ENCODE peak calls at places on chromosomes 7 and 10, in six cellular contexts. W, I, N, E, S and X are unnamed samples.
A peak's percentile ranks its signal among the peaks of the same experiment; 100 is the strongest.

GRCh38 chr7:27156901-27157716 is 634 bp upstream of the HOXA7 start:
- DNase-seq in W (no peak), I (no peak), N (no peak), E (no peak), S (no peak), X (no peak)

GRCh38 chr7:749121-749520 is 22.0 kb upstream of the PRKAR1B start:
- DNase-seq in W (no peak), I (no peak), N (no peak), E (no peak), S (no peak), X (no peak)

GRCh38 chr10:6985644-6986043 is 405.6 kb upstream of the PRKCQ start:
- DNase-seq in W (no peak), I (no peak), N (no peak), E (no peak), S (no peak), X (no peak)

GRCh38 chr7:143979359-143979758 is 20.8 kb upstream of the OR6B1 start:
- DNase-seq in W (no peak), I (peak; percentile 35), N (no peak), E (no peak), S (no peak), X (no peak)

GRCh38 chr10:102646610-102647432 is 2.5 kb downstream of the TRIM8 start:
- DNase-seq in W (no peak), I (no peak), N (no peak), E (peak; percentile 32), S (no peak), X (peak; percentile 87)

GRCh38 chr10:37865957-37866671 is 8.7 kb upstream of the ZNF248 start:
- DNase-seq in W (no peak), I (no peak), N (no peak), E (no peak), S (no peak), X (no peak)

GRCh38 chr7:95636140-95636539 is 39.8 kb upstream of the PDK4 start:
- DNase-seq in W (peak; percentile 6), I (no peak), N (no peak), E (peak; percentile 28), S (no peak), X (no peak)

GRCh38 chr10:24383681-24384106 is 174.8 kb downstream of the KIAA1217 start:
- DNase-seq in W (peak; percentile 92), I (peak; percentile 63), N (peak; percentile 80), E (peak; percentile 81), S (peak; percentile 86), X (no peak)

GRCh38 chr10:63670291-63670898 is 149.2 kb downstream of the REEP3 start:
- DNase-seq in W (peak; percentile 58), I (no peak), N (no peak), E (no peak), S (no peak), X (no peak)

GRCh38 chr7:68444042-68444441 is 1154.2 kb upstream of the AUTS2 start:
- DNase-seq in W (no peak), I (no peak), N (no peak), E (no peak), S (no peak), X (no peak)

GRCh38 chr10:46091080-46091833 is 45.2 kb upstream of the MSMB start:
- DNase-seq in W (no peak), I (no peak), N (no peak), E (no peak), S (no peak), X (no peak)

GRCh38 chr7:13144622-13145021 is 457.2 kb downstream of the ARL4A start:
- DNase-seq in W (no peak), I (no peak), N (no peak), E (no peak), S (no peak), X (no peak)

DNA sequence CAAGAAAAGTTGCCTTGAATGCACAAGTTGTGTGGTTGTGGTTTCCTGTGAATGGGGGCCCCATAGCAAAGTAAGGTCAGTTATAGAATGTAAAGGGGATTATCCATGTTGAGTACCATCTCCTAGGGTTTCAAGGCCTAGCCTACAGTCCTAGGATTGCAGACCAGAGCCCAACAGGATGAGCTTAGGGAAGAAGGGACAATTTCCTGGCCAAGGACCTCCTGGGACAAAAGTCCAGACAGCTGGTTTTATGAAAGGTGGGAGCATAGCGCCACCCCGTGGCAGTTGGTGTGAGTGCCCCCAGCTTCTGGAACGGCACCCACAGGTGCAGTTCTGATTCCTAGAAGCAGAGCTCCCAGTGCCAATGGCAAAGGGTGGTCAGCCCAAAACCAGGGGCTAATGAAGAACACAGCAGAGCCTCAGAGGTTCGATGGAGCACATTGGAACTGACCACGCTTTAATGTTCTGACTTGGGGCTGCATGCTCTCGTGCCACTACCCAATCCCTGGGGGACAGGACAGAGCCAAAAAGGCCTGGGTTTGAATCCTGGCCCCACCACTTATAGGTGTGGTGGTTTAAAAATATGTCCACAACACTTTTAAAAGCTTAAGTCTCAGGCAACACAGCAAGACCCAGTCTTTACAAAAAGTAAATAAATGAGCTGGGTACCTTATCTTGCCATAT is 25.8 kb upstream of the TMEM120A start:
- DNase-seq in W (peak; percentile 84), I (peak; percentile 69), N (peak; percentile 85), E (peak; percentile 47), S (peak; percentile 34), X (peak; percentile 64)
- TF ChIP-seq REST in W (no peak), I (no peak), N (no peak), E (no peak), S (no peak), X (no peak)

DNA sequence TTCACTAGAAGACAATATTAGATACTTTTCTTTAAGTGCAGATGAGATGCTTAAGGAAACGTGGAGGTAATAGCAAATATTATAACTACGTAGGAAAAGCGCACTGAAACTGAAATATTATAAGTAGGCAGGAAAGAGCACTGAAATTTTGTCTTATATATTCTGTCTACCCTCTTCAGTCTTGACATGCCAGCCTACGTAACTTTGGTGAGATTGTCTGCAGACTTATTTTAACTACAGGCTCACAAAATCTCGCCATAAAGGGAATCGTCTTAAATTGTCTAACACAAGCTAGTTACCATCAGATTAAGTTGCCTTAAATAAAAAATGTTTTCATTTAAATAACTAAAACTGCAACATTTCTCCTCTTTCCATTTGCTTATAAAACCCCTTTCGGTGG is 280.1 kb upstream of the PTER start:
- DNase-seq in W (no peak), I (no peak), N (no peak), E (no peak), S (no peak), X (no peak)
- H3K4me3 ChIP-seq in W (no peak overlapping the region), I (no peak overlapping the region), N (no peak overlapping the region), E (no peak overlapping the region), S (no peak overlapping the region), X (no peak overlapping the region)

GRCh38 chr7:155355745-155356144 is 58.1 kb downstream of the INSIG1 start:
- DNase-seq in W (no peak), I (no peak), N (no peak), E (no peak), S (no peak), X (no peak)
- H3K27me3 ChIP-seq in W (no peaks in the 10 kb centered on the region), I (peaks cover 4% of the 10 kb centered on the region), N (peaks cover 51% of the 10 kb centered on the region), E (peaks cover 8% of the 10 kb centered on the region), S (no peaks in the 10 kb centered on the region), X (no peaks in the 10 kb centered on the region)

GRCh38 chr10:128324058-128324457 is 197.8 kb upstream of the MKI67 start:
- DNase-seq in W (peak; percentile 66), I (peak; percentile 18), N (peak; percentile 24), E (no peak), S (no peak), X (no peak)
- TF ChIP-seq REST in W (no peak), I (no peak), N (no peak), E (no peak), S (no peak), X (no peak)

GRCh38 chr7:2445898-2446555 is 30.2 kb downstream of the GRIFIN start:
- DNase-seq in W (no peak), I (no peak), N (no peak), E (no peak), S (no peak), X (no peak)
- H3K4me3 ChIP-seq in W (no peak overlapping the region), I (no peak overlapping the region), N (no peak overlapping the region), E (no peak overlapping the region), S (no peak overlapping the region), X (no peak overlapping the region)

GRCh38 chr10:1712314-1712713 is 25.0 kb downstream of the ADARB2 start:
- DNase-seq in W (no peak), I (no peak), N (no peak), E (no peak), S (no peak), X (no peak)
- H3K27me3 ChIP-seq in W (no peaks in the 10 kb centered on the region), I (no peaks in the 10 kb centered on the region), N (peaks cover 4% of the 10 kb centered on the region), E (no peaks in the 10 kb centered on the region), S (no peaks in the 10 kb centered on the region), X (no peaks in the 10 kb centered on the region)

DNA sequence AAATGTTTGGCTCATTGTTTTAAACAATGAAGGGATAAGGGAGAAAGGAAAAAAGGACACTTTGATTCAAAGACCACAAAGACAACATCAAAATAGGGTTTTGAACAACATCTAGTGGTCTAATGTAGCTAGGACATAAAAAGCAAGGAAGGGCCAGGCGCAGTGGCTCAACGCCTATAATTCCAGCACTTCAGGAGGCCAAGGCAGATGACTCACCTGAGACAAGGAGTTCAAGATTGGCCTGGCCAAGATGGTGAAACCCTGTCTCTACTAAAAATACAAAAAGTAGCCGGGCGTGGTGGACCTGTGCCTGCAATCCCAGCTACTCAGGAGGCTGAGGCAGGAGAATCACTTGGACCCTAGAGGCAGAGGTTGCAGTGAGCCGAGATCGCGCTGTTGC is 17.7 kb downstream of the NAPEPLD start:
- DNase-seq in W (no peak), I (no peak), N (no peak), E (no peak), S (no peak), X (no peak)
- TF ChIP-seq REST in W (no peak), I (no peak), N (no peak), E (no peak), S (no peak), X (no peak)

GRCh38 chr7:51062222-51062987 is 254.2 kb downstream of the COBL start:
- DNase-seq in W (no peak), I (no peak), N (no peak), E (no peak), S (no peak), X (no peak)
- H3K4me3 ChIP-seq in W (no peak overlapping the region), I (no peak overlapping the region), N (no peak overlapping the region), E (no peak overlapping the region), S (no peak overlapping the region), X (no peak overlapping the region)